ENCODE peak calls at places on chromosomes 3 and 15, in nine cellular contexts. One of them, this sample, is unnamed.

GRCh38 chr3:128803307-128803706 is 76.1 kb upstream of the ACAD9 start:
- DNase-seq in HCT116: no peak
- DNase-seq in prostate gland: no peak
- DNase-seq in spleen: no peak
- DNase-seq in adrenal gland: no peak
- DNase-seq in HepG2: no peak
- DNase-seq in tibial nerve: no peak
- DNase-seq in uterus: no peak
- DNase-seq in transverse colon: no peak
- DNase-seq in this sample: no peak

GRCh38 chr15:88812137-88812536 is 8.9 kb downstream of the ACAN start:
- DNase-seq in HCT116: no peak
- DNase-seq in prostate gland: no peak
- DNase-seq in spleen: no peak
- DNase-seq in adrenal gland: no peak
- DNase-seq in HepG2: no peak
- DNase-seq in tibial nerve: no peak
- DNase-seq in uterus: no peak
- DNase-seq in transverse colon: no peak
- DNase-seq in this sample: no peak

GRCh38 chr3:14425574-14426304 is 23.3 kb downstream of the SLC6A6 start:
- DNase-seq in HCT116: no peak
- DNase-seq in prostate gland: no peak
- DNase-seq in spleen: peak; percentile 92
- DNase-seq in adrenal gland: no peak
- DNase-seq in HepG2: no peak
- DNase-seq in tibial nerve: no peak
- DNase-seq in uterus: no peak
- DNase-seq in transverse colon: peak; percentile 60
- DNase-seq in this sample: peak; percentile 66

GRCh38 chr3:60514866-60515265 is 736.4 kb downstream of the FHIT start:
- DNase-seq in HCT116: no peak
- DNase-seq in prostate gland: no peak
- DNase-seq in spleen: no peak
- DNase-seq in adrenal gland: no peak
- DNase-seq in HepG2: no peak
- DNase-seq in tibial nerve: no peak
- DNase-seq in uterus: no peak
- DNase-seq in transverse colon: no peak
- DNase-seq in this sample: no peak

GRCh38 chr3:53744351-53744750 is 101.9 kb downstream of the CHDH start:
- DNase-seq in HCT116: no peak
- DNase-seq in prostate gland: no peak
- DNase-seq in spleen: no peak
- DNase-seq in adrenal gland: peak; percentile 39
- DNase-seq in HepG2: no peak
- DNase-seq in tibial nerve: no peak
- DNase-seq in uterus: no peak
- DNase-seq in transverse colon: peak; percentile 44
- DNase-seq in this sample: peak; percentile 62

GRCh38 chr3:129118745-129119144 is 2.9 kb downstream of the RAB43 start:
- DNase-seq in HCT116: no peak
- DNase-seq in prostate gland: no peak
- DNase-seq in spleen: no peak
- DNase-seq in adrenal gland: no peak
- DNase-seq in HepG2: no peak
- DNase-seq in tibial nerve: no peak
- DNase-seq in uterus: no peak
- DNase-seq in transverse colon: no peak
- DNase-seq in this sample: no peak

GRCh38 chr15:43777293-43777819 is 590 bp upstream of the ELL3 start:
- DNase-seq in HCT116: peak; percentile 77
- DNase-seq in prostate gland: peak; percentile 71
- DNase-seq in spleen: peak; percentile 95
- DNase-seq in adrenal gland: peak; percentile 87
- DNase-seq in HepG2: peak; percentile 58
- DNase-seq in tibial nerve: peak; percentile 78
- DNase-seq in uterus: peak; percentile 74
- DNase-seq in transverse colon: peak; percentile 87
- DNase-seq in this sample: peak; percentile 82

GRCh38 chr3:172560026-172560425 is 36.8 kb upstream of the TNFSF10 start:
- DNase-seq in HCT116: no peak
- DNase-seq in prostate gland: no peak
- DNase-seq in spleen: no peak
- DNase-seq in adrenal gland: no peak
- DNase-seq in HepG2: no peak
- DNase-seq in tibial nerve: no peak
- DNase-seq in uterus: no peak
- DNase-seq in transverse colon: no peak
- DNase-seq in this sample: no peak

GRCh38 chr15:62848631-62849050 is 193.9 kb upstream of the TPM1 start:
- DNase-seq in HCT116: no peak
- DNase-seq in prostate gland: no peak
- DNase-seq in spleen: no peak
- DNase-seq in adrenal gland: no peak
- DNase-seq in HepG2: peak; percentile 13
- DNase-seq in tibial nerve: no peak
- DNase-seq in uterus: no peak
- DNase-seq in transverse colon: no peak
- DNase-seq in this sample: no peak

GRCh38 chr3:107064445-107065060 is 312.7 kb upstream of the CCDC54 start:
- DNase-seq in HCT116: peak; percentile 57
- DNase-seq in prostate gland: peak; percentile 64
- DNase-seq in spleen: no peak
- DNase-seq in adrenal gland: peak; percentile 63
- DNase-seq in HepG2: peak; percentile 44
- DNase-seq in tibial nerve: peak; percentile 92
- DNase-seq in uterus: peak; percentile 55
- DNase-seq in transverse colon: peak; percentile 51
- DNase-seq in this sample: peak; percentile 51

GRCh38 chr3:39414421-39414907 is 7.9 kb downstream of the RPSA start:
- DNase-seq in HCT116: no peak
- DNase-seq in prostate gland: no peak
- DNase-seq in spleen: no peak
- DNase-seq in adrenal gland: no peak
- DNase-seq in HepG2: no peak
- DNase-seq in tibial nerve: no peak
- DNase-seq in uterus: no peak
- DNase-seq in transverse colon: peak; percentile 57
- DNase-seq in this sample: peak; percentile 35
- TF ChIP-seq POLR2A in HCT116: no peak
- TF ChIP-seq POLR2A in prostate gland: no peak
- TF ChIP-seq POLR2A in spleen: no peak
- TF ChIP-seq POLR2A in adrenal gland: no peak
- TF ChIP-seq POLR2A in HepG2: peak; percentile 50
- TF ChIP-seq POLR2A in tibial nerve: no peak
- TF ChIP-seq POLR2A in uterus: no peak
- TF ChIP-seq POLR2A in transverse colon: peak; percentile 22
- TF ChIP-seq POLR2A in this sample: no peak

GRCh38 chr15:100879046-100879445 is 585 bp upstream of the ALDH1A3 start:
- DNase-seq in HCT116: no peak
- DNase-seq in prostate gland: no peak
- DNase-seq in spleen: no peak
- DNase-seq in adrenal gland: no peak
- DNase-seq in HepG2: no peak
- DNase-seq in tibial nerve: no peak
- DNase-seq in uterus: no peak
- DNase-seq in transverse colon: no peak
- DNase-seq in this sample: no peak
- H3K27me3 ChIP-seq in HCT116: no peaks in the 10 kb centered on the region
- H3K27me3 ChIP-seq in prostate gland: no peaks in the 10 kb centered on the region
- H3K27me3 ChIP-seq in spleen: peaks cover 82% of the 10 kb centered on the region
- H3K27me3 ChIP-seq in adrenal gland: peaks cover 24% of the 10 kb centered on the region
- H3K27me3 ChIP-seq in HepG2: peaks cover 6% of the 10 kb centered on the region
- H3K27me3 ChIP-seq in tibial nerve: peaks cover 29% of the 10 kb centered on the region
- H3K27me3 ChIP-seq in uterus: no peaks in the 10 kb centered on the region
- H3K27me3 ChIP-seq in transverse colon: peaks cover 67% of the 10 kb centered on the region
- H3K27me3 ChIP-seq in this sample: peaks cover 68% of the 10 kb centered on the region

DNA sequence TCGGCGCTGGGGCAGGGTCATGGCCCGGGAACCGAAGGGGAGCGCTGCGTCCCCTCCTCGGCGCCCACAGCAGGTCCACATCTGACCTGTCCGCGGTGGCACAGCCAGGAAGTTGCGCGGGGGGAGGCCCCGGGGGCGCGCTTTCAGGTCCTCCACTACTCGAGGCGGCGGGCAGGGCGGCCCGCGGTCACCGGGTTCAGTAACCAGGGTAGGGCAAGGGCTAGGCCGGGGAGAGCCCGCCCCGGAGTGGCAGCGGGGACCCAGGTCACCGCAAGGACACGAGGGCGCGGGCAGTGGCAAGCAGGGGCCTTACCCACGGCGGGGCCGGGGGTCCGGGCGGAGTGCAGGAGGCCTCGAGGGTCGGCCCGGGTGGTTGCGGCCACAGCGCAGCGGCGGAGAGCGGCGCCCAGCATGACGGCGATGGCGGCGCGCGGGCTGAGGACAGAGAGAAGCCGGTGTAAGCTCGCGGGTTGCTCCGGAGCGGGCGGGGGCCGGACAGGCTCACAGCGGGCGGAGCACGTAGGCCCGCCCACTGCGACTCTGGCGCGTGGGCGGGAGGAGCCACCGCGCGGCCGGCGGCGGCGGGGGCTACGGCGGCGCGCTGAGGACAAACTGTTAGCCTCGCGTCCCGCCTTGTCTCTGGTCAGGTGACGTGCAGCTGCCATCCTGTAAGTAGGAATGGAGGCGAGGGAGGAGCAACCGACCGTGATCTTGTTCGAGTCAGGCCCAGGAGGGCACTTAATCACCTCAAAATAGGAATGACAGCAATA is at the start of gene COX5A:
- DNase-seq in HCT116: peak; percentile 91
- DNase-seq in prostate gland: peak; percentile 94
- DNase-seq in spleen: peak; percentile 98
- DNase-seq in adrenal gland: peak; percentile 97
- DNase-seq in HepG2: peak; percentile 85
- DNase-seq in tibial nerve: peak; percentile 93
- DNase-seq in uterus: peak; percentile 94
- DNase-seq in transverse colon: peak; percentile 94
- DNase-seq in this sample: peak; percentile 95
- TF ChIP-seq POLR2A in HCT116: peak; percentile 76
- TF ChIP-seq POLR2A in prostate gland: peak; percentile 78
- TF ChIP-seq POLR2A in spleen: peak; percentile 22
- TF ChIP-seq POLR2A in adrenal gland: peak; percentile 84
- TF ChIP-seq POLR2A in HepG2: peak; percentile 95
- TF ChIP-seq POLR2A in tibial nerve: peak; percentile 69
- TF ChIP-seq POLR2A in uterus: peak; percentile 84
- TF ChIP-seq POLR2A in transverse colon: peak; percentile 96
- TF ChIP-seq POLR2A in this sample: peak; percentile 76

DNA sequence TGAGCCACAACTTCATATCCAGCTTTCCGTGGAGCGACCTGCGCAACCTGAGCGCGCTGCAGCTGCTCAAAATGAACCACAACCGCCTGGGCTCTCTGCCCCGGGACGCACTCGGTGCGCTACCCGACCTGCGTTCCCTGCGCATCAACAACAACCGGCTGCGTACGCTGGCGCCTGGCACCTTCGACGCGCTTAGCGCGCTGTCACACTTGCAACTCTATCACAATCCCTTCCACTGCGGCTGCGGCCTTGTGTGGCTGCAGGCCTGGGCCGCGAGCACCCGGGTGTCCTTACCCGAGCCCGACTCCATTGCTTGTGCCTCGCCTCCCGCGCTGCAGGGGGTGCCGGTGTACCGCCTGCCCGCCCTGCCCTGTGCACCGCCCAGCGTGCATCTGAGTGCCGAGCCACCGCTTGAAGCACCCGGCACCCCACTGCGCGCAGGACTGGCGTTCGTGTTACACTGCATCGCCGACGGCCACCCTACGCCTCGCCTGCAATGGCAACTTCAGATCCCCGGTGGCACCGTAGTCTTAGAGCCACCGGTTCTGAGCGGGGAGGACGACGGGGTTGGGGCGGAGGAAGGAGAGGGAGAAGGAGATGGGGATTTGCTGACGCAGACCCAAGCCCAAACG is 2.8 kb downstream of the ISLR2 start:
- DNase-seq in HCT116: no peak
- DNase-seq in prostate gland: no peak
- DNase-seq in spleen: no peak
- DNase-seq in adrenal gland: no peak
- DNase-seq in HepG2: no peak
- DNase-seq in tibial nerve: no peak
- DNase-seq in uterus: no peak
- DNase-seq in transverse colon: no peak
- DNase-seq in this sample: no peak
- H3K27me3 ChIP-seq in HCT116: no peaks in the 10 kb centered on the region
- H3K27me3 ChIP-seq in prostate gland: peaks cover 79% of the 10 kb centered on the region
- H3K27me3 ChIP-seq in spleen: peaks cover 100% of the 10 kb centered on the region
- H3K27me3 ChIP-seq in adrenal gland: peaks cover 79% of the 10 kb centered on the region
- H3K27me3 ChIP-seq in HepG2: peaks cover 16% of the 10 kb centered on the region
- H3K27me3 ChIP-seq in tibial nerve: peaks cover 100% of the 10 kb centered on the region
- H3K27me3 ChIP-seq in uterus: peaks cover 23% of the 10 kb centered on the region
- H3K27me3 ChIP-seq in transverse colon: peaks cover 99% of the 10 kb centered on the region
- H3K27me3 ChIP-seq in this sample: peaks cover 62% of the 10 kb centered on the region

GRCh38 chr15:84982301-84982920 is 755 bp downstream of the PDE8A start:
- DNase-seq in HCT116: no peak
- DNase-seq in prostate gland: peak; percentile 15
- DNase-seq in spleen: peak; percentile 90
- DNase-seq in adrenal gland: peak; percentile 57
- DNase-seq in HepG2: peak; percentile 70
- DNase-seq in tibial nerve: peak; percentile 20
- DNase-seq in uterus: peak; percentile 33
- DNase-seq in transverse colon: peak; percentile 70
- DNase-seq in this sample: peak; percentile 48

GRCh38 chr15:84983299-84983698 is 1.6 kb downstream of the PDE8A start:
- DNase-seq in HCT116: no peak
- DNase-seq in prostate gland: no peak
- DNase-seq in spleen: no peak
- DNase-seq in adrenal gland: no peak
- DNase-seq in HepG2: no peak
- DNase-seq in tibial nerve: no peak
- DNase-seq in uterus: no peak
- DNase-seq in transverse colon: no peak
- DNase-seq in this sample: no peak

GRCh38 chr15:84981054-84981710 is 474 bp upstream of the PDE8A start:
- DNase-seq in HCT116: peak; percentile 92
- DNase-seq in prostate gland: peak; percentile 90
- DNase-seq in spleen: peak; percentile 99
- DNase-seq in adrenal gland: peak; percentile 95
- DNase-seq in HepG2: peak; percentile 89
- DNase-seq in tibial nerve: peak; percentile 82
- DNase-seq in uterus: peak; percentile 95
- DNase-seq in transverse colon: peak; percentile 97
- DNase-seq in this sample: peak; percentile 97

GRCh38 chr15:84980196-84981053 is 1.2 kb upstream of the PDE8A start:
- DNase-seq in HCT116: peak; percentile 67
- DNase-seq in prostate gland: peak; percentile 76
- DNase-seq in spleen: peak; percentile 97
- DNase-seq in adrenal gland: peak; percentile 91
- DNase-seq in HepG2: peak; percentile 75
- DNase-seq in tibial nerve: peak; percentile 75
- DNase-seq in uterus: peak; percentile 84
- DNase-seq in transverse colon: peak; percentile 88
- DNase-seq in this sample: peak; percentile 85

DNA sequence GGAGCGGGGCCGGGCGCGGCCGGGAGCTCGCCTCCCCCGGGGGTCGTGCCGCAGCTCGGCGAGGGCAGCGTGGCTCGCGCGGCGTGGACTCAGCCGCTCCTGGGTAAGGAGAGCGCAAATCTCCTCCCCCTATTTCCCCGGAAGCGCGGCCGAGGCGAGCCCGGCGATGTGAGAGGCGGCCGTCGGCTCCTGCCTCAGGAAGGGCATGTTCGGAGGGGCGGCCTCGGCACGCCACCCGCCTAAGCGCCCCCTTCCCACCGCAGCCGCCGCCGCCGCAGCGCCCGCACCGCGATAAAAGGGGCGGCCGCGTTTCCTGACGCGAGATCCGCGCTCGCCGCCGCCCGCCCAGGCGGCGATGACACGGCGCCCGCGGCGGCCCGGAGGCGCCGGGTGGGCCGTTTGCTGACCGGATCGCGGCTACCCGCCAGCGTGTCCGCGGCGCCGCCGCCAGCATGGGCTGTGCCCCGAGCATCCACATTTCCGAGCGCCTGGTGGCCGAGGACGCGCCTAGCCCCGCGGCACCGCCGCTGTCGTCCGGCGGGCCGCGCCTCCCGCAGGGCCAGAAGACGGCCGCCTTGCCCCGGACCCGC is at the start of gene PDE8A:
- DNase-seq in HCT116: no peak
- DNase-seq in prostate gland: peak; percentile 26
- DNase-seq in spleen: no peak
- DNase-seq in adrenal gland: peak; percentile 56
- DNase-seq in HepG2: no peak
- DNase-seq in tibial nerve: peak; percentile 16
- DNase-seq in uterus: no peak
- DNase-seq in transverse colon: peak; percentile 63
- DNase-seq in this sample: peak; percentile 60
- TF ChIP-seq POLR2A in HCT116: no peak
- TF ChIP-seq POLR2A in prostate gland: no peak
- TF ChIP-seq POLR2A in spleen: no peak
- TF ChIP-seq POLR2A in adrenal gland: no peak
- TF ChIP-seq POLR2A in HepG2: no peak
- TF ChIP-seq POLR2A in tibial nerve: no peak
- TF ChIP-seq POLR2A in uterus: no peak
- TF ChIP-seq POLR2A in transverse colon: no peak
- TF ChIP-seq POLR2A in this sample: no peak

This sample was measured in stomach.